ENCODE peak calls at places on chromosomes 6 and 20, in nine cellular contexts. P, R, L, E, K, H, C, D and N are unnamed samples.

GRCh38 chr6:169205176-169206160 is 48.2 kb downstream of the THBS2 start:
- DNase-seq in K (no peak), L (no peak), E (no peak), R (no peak), P (no peak), H (peak; percentile 81), D (no peak), C (no peak), N (peak; percentile 87)

GRCh38 chr20:10185741-10186558 is 32.7 kb upstream of the SNAP25 start:
- DNase-seq in H (no peak), K (no peak), C (no peak), D (no peak), P (no peak), E (no peak), L (no peak), R (no peak), N (no peak)

GRCh38 chr20:13220194-13220856 is 749 bp upstream of the ISM1 start:
- DNase-seq in K (peak; percentile 79), E (peak; percentile 34), H (no peak), R (no peak), D (peak; percentile 87), P (peak; percentile 66), L (peak; percentile 9), C (peak; percentile 24), N (no peak)

GRCh38 chr20:31570735-31571617 is 34.1 kb upstream of the ID1 start:
- DNase-seq in H (no peak), K (peak; percentile 80), P (peak; percentile 81), D (no peak), R (no peak), C (no peak), E (peak; percentile 25), L (no peak), N (no peak)

GRCh38 chr20:35283441-35284266 is 918 bp downstream of the EIF6 start:
- DNase-seq in L (peak; percentile 28), H (no peak), C (no peak), D (no peak), K (no peak), P (no peak), E (no peak), R (no peak), N (no peak)

GRCh38 chr20:61557603-61558002 is 305.5 kb downstream of the CDH4 start:
- DNase-seq in L (no peak), P (no peak), D (no peak), C (no peak), R (no peak), E (no peak), H (no peak), K (no peak), N (no peak)

GRCh38 chr6:30100585-30101422 is 12.1 kb downstream of the TRIM31 start:
- DNase-seq in P (peak; percentile 45), H (no peak), D (peak; percentile 77), E (peak; percentile 85), C (no peak), R (no peak), L (no peak), K (no peak), N (no peak)

GRCh38 chr6:149319413-149319812 is 1.9 kb downstream of the TAB2 start:
- DNase-seq in L (no peak), C (peak; percentile 50), D (no peak), H (no peak), P (no peak), R (no peak), K (no peak), E (no peak), N (no peak)

GRCh38 chr6:28943557-28944411 is 20.0 kb upstream of the TRIM27 start:
- DNase-seq in K (peak; percentile 88), H (no peak), L (peak; percentile 75), E (peak; percentile 77), D (peak; percentile 89), R (peak; percentile 42), P (peak; percentile 75), C (peak; percentile 66), N (peak; percentile 82)

GRCh38 chr6:12331474-12331873 is 41.3 kb downstream of the EDN1 start:
- DNase-seq in E (no peak), D (no peak), H (no peak), R (no peak), C (no peak), K (no peak), P (peak; percentile 47), L (no peak), N (no peak)

GRCh38 chr6:160005211-160005610 is 36.3 kb downstream of the IGF2R start:
- DNase-seq in D (no peak), E (no peak), C (no peak), P (peak; percentile 45), K (no peak), R (no peak), L (no peak), H (no peak), N (no peak)

GRCh38 chr6:145155873-145156782 is 579.2 kb downstream of the EPM2A start:
- DNase-seq in C (no peak), P (no peak), L (no peak), R (no peak), D (no peak), E (no peak), H (no peak), K (no peak), N (no peak)

GRCh38 chr6:39341942-39342341 is 19.4 kb upstream of the KCNK16 start:
- DNase-seq in K (peak; percentile 71), H (no peak), R (no peak), E (no peak), P (no peak), C (no peak), D (no peak), L (no peak), N (no peak)

GRCh38 chr6:70667256-70667710 is 400 bp upstream of the SMAP1 start:
- DNase-seq in E (no peak), H (no peak), D (no peak), P (no peak), R (no peak), C (no peak), L (no peak), K (no peak), N (no peak)
- TF ChIP-seq POLR2AphosphoS5 in E (no peak), H (no peak), D (no peak), P (peak; percentile 71), R (no peak), C (no peak), L (no peak), K (no peak), N (no peak)

GRCh38 chr6:26387565-26387964 is 4.7 kb downstream of the BTN2A2 start:
- DNase-seq in L (no peak), P (no peak), H (no peak), C (no peak), D (no peak), K (no peak), R (no peak), E (no peak), N (no peak)

GRCh38 chr6:26385734-26386125 is 2.8 kb downstream of the BTN2A2 start:
- DNase-seq in H (no peak), P (no peak), E (no peak), L (no peak), C (no peak), D (no peak), K (no peak), R (no peak), N (no peak)

GRCh38 chr6:26388014-26388413 is 5.1 kb downstream of the BTN2A2 start:
- DNase-seq in R (no peak), P (no peak), H (no peak), C (no peak), K (no peak), E (no peak), L (no peak), D (peak; percentile 22), N (no peak)

GRCh38 chr6:26380256-26380655 is 2.7 kb upstream of the BTN2A2 start:
- DNase-seq in H (no peak), P (no peak), K (no peak), L (no peak), R (no peak), C (no peak), E (no peak), D (no peak), N (no peak)

GRCh38 chr6:26383624-26384417 is 913 bp downstream of the BTN2A2 start:
- DNase-seq in C (peak; percentile 41), K (no peak), P (no peak), H (no peak), E (peak; percentile 50), L (no peak), R (no peak), D (peak; percentile 68), N (no peak)
- TF ChIP-seq POLR2AphosphoS5 in C (no peak), K (no peak), P (no peak), H (no peak), E (no peak), L (no peak), R (no peak), D (no peak), N (no peak)

GRCh38 chr20:41005361-41005729 is 23.3 kb upstream of the TOP1 start:
- DNase-seq in P (no peak), C (peak; percentile 98), E (peak; percentile 87), R (no peak), K (no peak), H (peak; percentile 96), L (no peak), D (no peak), N (peak; percentile 97)
- TF ChIP-seq POLR2AphosphoS5 in P (peak; percentile 22), C (peak; percentile 91), E (peak; percentile 41), R (no peak), K (peak; percentile 70), H (peak; percentile 11), L (no peak), D (no peak), N (peak; percentile 56)

GRCh38 chr6:119493980-119494379 is 144.4 kb upstream of the MAN1A1 start:
- DNase-seq in P (no peak), E (no peak), C (no peak), K (no peak), R (no peak), D (no peak), L (no peak), H (no peak), N (no peak)
- TF ChIP-seq POLR2AphosphoS5 in P (no peak), E (no peak), C (no peak), K (no peak), R (no peak), D (no peak), L (no peak), H (no peak), N (no peak)

GRCh38 chr20:36825374-36826104 is 50.4 kb upstream of the TLDC2 start:
- DNase-seq in D (peak; percentile 35), R (no peak), P (peak; percentile 96), C (no peak), H (no peak), L (no peak), E (no peak), K (no peak), N (no peak)
- TF ChIP-seq POLR2AphosphoS5 in D (no peak), R (no peak), P (no peak), C (no peak), H (no peak), L (no peak), E (no peak), K (no peak), N (no peak)

GRCh38 chr20:19987046-19987445 is 30.1 kb upstream of the NAA20 start:
- DNase-seq in D (no peak), P (no peak), K (no peak), L (no peak), H (no peak), C (no peak), E (no peak), R (no peak), N (no peak)
- TF ChIP-seq POLR2AphosphoS5 in D (no peak), P (no peak), K (no peak), L (no peak), H (no peak), C (no peak), E (no peak), R (no peak), N (no peak)

GRCh38 chr6:129133770-129134192 is 250.8 kb downstream of the LAMA2 start:
- DNase-seq in R (no peak), H (no peak), K (no peak), D (no peak), P (no peak), L (no peak), E (no peak), C (peak; percentile 89), N (no peak)
- TF ChIP-seq POLR2AphosphoS5 in R (no peak), H (no peak), K (no peak), D (no peak), P (no peak), L (no peak), E (no peak), C (no peak), N (peak; percentile 36)